ENCODE peak calls at places on chromosomes 4 and X, in six cellular contexts. R, Q, S, Z, U and W are unnamed samples.

GRCh38 chrX:129772796-129773431 is 6.8 kb upstream of the SASH3 start:
- DNase-seq in Z (no peak), S (peak), Q (peak), R (peak), U (no peak), W (no peak)

GRCh38 chrX:102154900-102155805 is 624 bp downstream of the BEX5 start:
- DNase-seq in U (no peak), Z (peak), Q (peak), R (peak), S (peak), W (peak)

GRCh38 chr4:10079951-10080873 is 36.4 kb downstream of the WDR1 start:
- DNase-seq in S (peak), R (no peak), Q (no peak), Z (no peak), U (no peak), W (peak)

GRCh38 chrX:9352683-9353430 is 112.0 kb upstream of the TBL1X start:
- DNase-seq in U (no peak), Q (peak), S (no peak), R (peak), Z (peak), W (no peak)

GRCh38 chr4:98289375-98289774 is 28.2 kb downstream of the RAP1GDS1 start:
- DNase-seq in U (no peak), Z (no peak), Q (no peak), R (no peak), S (no peak), W (no peak)

GRCh38 chr4:24477919-24478318 is 106.4 kb downstream of the DHX15 start:
- DNase-seq in R (no peak), U (peak), S (no peak), Z (no peak), Q (no peak), W (peak)

GRCh38 chr4:142596595-142596994 is 249.5 kb downstream of the INPP4B start:
- DNase-seq in U (no peak), Z (no peak), R (no peak), Q (no peak), S (no peak), W (no peak)

GRCh38 chr4:9983211-9983610 is 38.1 kb downstream of the SLC2A9 start:
- DNase-seq in U (no peak), S (no peak), Q (peak), R (no peak), Z (no peak), W (no peak)

GRCh38 chr4:41957634-41958033 is 22.4 kb downstream of the TMEM33 start:
- DNase-seq in Z (no peak), U (no peak), R (peak), Q (no peak), S (no peak), W (peak)

GRCh38 chr4:185470503-185471195 is 884 bp downstream of the CCDC110 start:
- DNase-seq in Z (peak), Q (no peak), U (peak), S (peak), R (peak), W (peak)

GRCh38 chr4:55947254-55947882 is 1.4 kb upstream of the CEP135 start:
- DNase-seq in R (peak), S (no peak), Z (no peak), Q (no peak), U (no peak), W (no peak)

GRCh38 chr4:183417356-183417755 is 27.1 kb upstream of the CDKN2AIP start:
- DNase-seq in U (no peak), S (no peak), Z (no peak), Q (no peak), R (no peak), W (no peak)

GRCh38 chrX:72126539-72127140 is 5.1 kb downstream of the RTL5 start:
- DNase-seq in U (peak), Q (peak), S (peak), R (peak), Z (peak), W (peak)

GRCh38 chr4:85964298-85964697 is 395.6 kb downstream of the MAPK10 start:
- DNase-seq in R (no peak), S (no peak), Q (no peak), Z (no peak), U (no peak), W (no peak)

GRCh38 chr4:8106451-8107025 is 52.1 kb downstream of the ABLIM2 start:
- DNase-seq in R (no peak), S (no peak), Z (no peak), U (no peak), Q (no peak), W (no peak)

GRCh38 chr4:76302856-76303438 is 3.6 kb upstream of the STBD1 start:
- DNase-seq in Z (no peak), R (no peak), S (no peak), U (no peak), Q (no peak), W (no peak)

GRCh38 chrX:154749856-154750255 is 1.0 kb downstream of the GAB3 start:
- DNase-seq in Q (no peak), S (no peak), Z (no peak), U (no peak), R (no peak), W (peak)

GRCh38 chr4:165556383-165556782 is 177.6 kb downstream of the CPE start:
- DNase-seq in R (no peak), U (no peak), Q (no peak), S (no peak), Z (no peak), W (no peak)

GRCh38 chr4:73068496-73069337 is 799 bp downstream of the COX18 start:
- DNase-seq in U (peak), Q (no peak), S (no peak), R (peak), Z (no peak), W (peak)

GRCh38 chr4:76058888-76059426 is 15.6 kb upstream of the ART3 start:
- DNase-seq in S (no peak), R (no peak), Z (no peak), Q (peak), U (no peak), W (no peak)

GRCh38 chr4:38106301-38106700 is 146.1 kb downstream of the PTTG2 start:
- DNase-seq in S (no peak), R (no peak), Z (no peak), Q (no peak), U (no peak), W (no peak)

GRCh38 chr4:138473339-138473738 is 231.2 kb upstream of the SLC7A11 start:
- DNase-seq in Q (no peak), Z (no peak), U (no peak), R (no peak), S (no peak), W (no peak)

GRCh38 chrX:152833378-152833777 is 2.5 kb downstream of the NSDHL start:
- DNase-seq in U (no peak), Q (no peak), Z (no peak), S (no peak), R (no peak), W (no peak)

GRCh38 chr4:147768113-147768512 is 36.2 kb downstream of the ARHGAP10 start:
- DNase-seq in S (no peak), Q (no peak), U (peak), R (no peak), Z (no peak), W (no peak)

GRCh38 chrX:19886888-19887531 is 390 bp downstream of the SH3KBP1 start:
- DNase-seq in R (peak), S (no peak), Q (peak), U (peak), Z (peak), W (no peak)

GRCh38 chr4:13496605-13497004 is 12.5 kb upstream of the RAB28 start:
- DNase-seq in U (no peak), Q (no peak), S (no peak), Z (no peak), R (no peak), W (no peak)